ENCODE peak calls at places on chromosomes 13 and 19, in six cellular contexts. One of them, this sample, is unnamed. For H3K4me1, the result is how much of the 10 kb centered on the place peaks cover.

GRCh38 chr13:51125495-51126226 is 14.6 kb upstream of the C13orf42 start:
- DNase-seq in endothelial cell of umbilical vein: peak
- DNase-seq in stomach: peak
- DNase-seq in HCT116: peak
- DNase-seq in transverse colon: peak
- DNase-seq in H1: peak
- DNase-seq in this sample: peak

GRCh38 chr13:85549819-85550218 is 249.4 kb downstream of the SLITRK6 start:
- DNase-seq in endothelial cell of umbilical vein: no peak
- DNase-seq in stomach: no peak
- DNase-seq in HCT116: no peak
- DNase-seq in transverse colon: no peak
- DNase-seq in H1: no peak
- DNase-seq in this sample: no peak

GRCh38 chr13:113548171-113548641 is 36.3 kb upstream of the TFDP1 start:
- DNase-seq in endothelial cell of umbilical vein: no peak
- DNase-seq in stomach: no peak
- DNase-seq in HCT116: no peak
- DNase-seq in transverse colon: peak
- DNase-seq in H1: no peak
- DNase-seq in this sample: peak

GRCh38 chr13:97030705-97031452 is 36.6 kb upstream of the OXGR1 start:
- DNase-seq in endothelial cell of umbilical vein: peak
- DNase-seq in stomach: no peak
- DNase-seq in HCT116: peak
- DNase-seq in transverse colon: no peak
- DNase-seq in H1: no peak
- DNase-seq in this sample: no peak

GRCh38 chr13:111245781-111246384 is 74.6 kb upstream of the TEX29 start:
- DNase-seq in endothelial cell of umbilical vein: no peak
- DNase-seq in stomach: no peak
- DNase-seq in HCT116: no peak
- DNase-seq in transverse colon: no peak
- DNase-seq in H1: no peak
- DNase-seq in this sample: no peak

GRCh38 chr13:33251131-33251629 is 34.4 kb downstream of the STARD13 start:
- DNase-seq in endothelial cell of umbilical vein: peak
- DNase-seq in stomach: no peak
- DNase-seq in HCT116: peak
- DNase-seq in transverse colon: no peak
- DNase-seq in H1: no peak
- DNase-seq in this sample: no peak

GRCh38 chr13:105220886-105221285 is 1314.6 kb downstream of the EFNB2 start:
- DNase-seq in endothelial cell of umbilical vein: no peak
- DNase-seq in stomach: no peak
- DNase-seq in HCT116: no peak
- DNase-seq in transverse colon: no peak
- DNase-seq in H1: no peak
- DNase-seq in this sample: no peak

GRCh38 chr13:86486582-86486981 is 687.4 kb upstream of the SLITRK6 start:
- DNase-seq in endothelial cell of umbilical vein: no peak
- DNase-seq in stomach: no peak
- DNase-seq in HCT116: no peak
- DNase-seq in transverse colon: no peak
- DNase-seq in H1: no peak
- DNase-seq in this sample: no peak

GRCh38 chr19:8194528-8195275 is 14.5 kb upstream of the CERS4 start:
- DNase-seq in endothelial cell of umbilical vein: no peak
- DNase-seq in stomach: peak
- DNase-seq in HCT116: no peak
- DNase-seq in transverse colon: peak
- DNase-seq in H1: no peak
- DNase-seq in this sample: peak

GRCh38 chr13:48491423-48492122 is 41.3 kb downstream of the RCBTB2 start:
- DNase-seq in endothelial cell of umbilical vein: no peak
- DNase-seq in stomach: no peak
- DNase-seq in HCT116: no peak
- DNase-seq in transverse colon: no peak
- DNase-seq in H1: no peak
- DNase-seq in this sample: no peak

GRCh38 chr13:41345165-41345920 is 34.3 kb downstream of the NAA16 start:
- DNase-seq in endothelial cell of umbilical vein: no peak
- DNase-seq in stomach: no peak
- DNase-seq in HCT116: no peak
- DNase-seq in transverse colon: no peak
- DNase-seq in H1: no peak
- DNase-seq in this sample: no peak

GRCh38 chr13:32846556-32846955 is 169.7 kb upstream of the KL start:
- DNase-seq in endothelial cell of umbilical vein: no peak
- DNase-seq in stomach: no peak
- DNase-seq in HCT116: no peak
- DNase-seq in transverse colon: no peak
- DNase-seq in H1: peak
- DNase-seq in this sample: no peak

GRCh38 chr13:34391071-34391470 is 551.0 kb upstream of the NBEA start:
- DNase-seq in endothelial cell of umbilical vein: no peak
- DNase-seq in stomach: no peak
- DNase-seq in HCT116: no peak
- DNase-seq in transverse colon: no peak
- DNase-seq in H1: no peak
- DNase-seq in this sample: no peak

GRCh38 chr13:40993119-40993518 is 26.0 kb downstream of the ELF1 start:
- DNase-seq in endothelial cell of umbilical vein: no peak
- DNase-seq in stomach: no peak
- DNase-seq in HCT116: no peak
- DNase-seq in transverse colon: peak
- DNase-seq in H1: no peak
- DNase-seq in this sample: peak

GRCh38 chr19:10979950-10980349 is 19.1 kb downstream of the SMARCA4 start:
- DNase-seq in endothelial cell of umbilical vein: no peak
- DNase-seq in stomach: no peak
- DNase-seq in HCT116: no peak
- DNase-seq in transverse colon: peak
- DNase-seq in H1: no peak
- DNase-seq in this sample: no peak

GRCh38 chr19:27647423-27647822 is 1565.5 kb downstream of the UQCRFS1 start:
- DNase-seq in endothelial cell of umbilical vein: no peak
- DNase-seq in stomach: no peak
- DNase-seq in HCT116: no peak
- DNase-seq in transverse colon: no peak
- DNase-seq in H1: no peak
- DNase-seq in this sample: no peak

GRCh38 chr19:57016076-57016475 is 103.7 kb upstream of the USP29 start:
- DNase-seq in endothelial cell of umbilical vein: no peak
- DNase-seq in stomach: no peak
- DNase-seq in HCT116: no peak
- DNase-seq in transverse colon: no peak
- DNase-seq in H1: no peak
- DNase-seq in this sample: no peak

GRCh38 chr13:28163587-28163986 is 25.2 kb downstream of the PAN3 start:
- DNase-seq in endothelial cell of umbilical vein: no peak
- DNase-seq in stomach: no peak
- DNase-seq in HCT116: no peak
- DNase-seq in transverse colon: no peak
- DNase-seq in H1: no peak
- DNase-seq in this sample: no peak

GRCh38 chr19:1088419-1089066 is 6.6 kb downstream of the POLR2E start:
- DNase-seq in endothelial cell of umbilical vein: no peak
- DNase-seq in stomach: peak
- DNase-seq in HCT116: no peak
- DNase-seq in transverse colon: no peak
- DNase-seq in H1: no peak
- DNase-seq in this sample: peak

GRCh38 chr19:19661675-19662251 is 1.7 kb downstream of the ATP13A1 start:
- DNase-seq in endothelial cell of umbilical vein: no peak
- DNase-seq in stomach: no peak
- DNase-seq in HCT116: no peak
- DNase-seq in transverse colon: peak
- DNase-seq in H1: no peak
- DNase-seq in this sample: no peak

GRCh38 chr13:74306496-74306895 is 172.3 kb upstream of the KLF12 start:
- DNase-seq in endothelial cell of umbilical vein: peak
- DNase-seq in stomach: no peak
- DNase-seq in HCT116: no peak
- DNase-seq in transverse colon: no peak
- DNase-seq in H1: no peak
- DNase-seq in this sample: no peak

GRCh38 chr13:111609631-111610030 is 289.2 kb downstream of the TEX29 start:
- DNase-seq in endothelial cell of umbilical vein: no peak
- DNase-seq in stomach: no peak
- DNase-seq in HCT116: no peak
- DNase-seq in transverse colon: no peak
- DNase-seq in H1: no peak
- DNase-seq in this sample: no peak

GRCh38 chr13:20686863-20687579 is 16.5 kb upstream of the IL17D start:
- DNase-seq in endothelial cell of umbilical vein: no peak
- DNase-seq in stomach: no peak
- DNase-seq in HCT116: no peak
- DNase-seq in transverse colon: no peak
- DNase-seq in H1: no peak
- DNase-seq in this sample: no peak

GRCh38 chr13:31987071-31987470 is 44.5 kb upstream of the FRY start:
- DNase-seq in endothelial cell of umbilical vein: no peak
- DNase-seq in stomach: no peak
- DNase-seq in HCT116: no peak
- DNase-seq in transverse colon: no peak
- DNase-seq in H1: no peak
- DNase-seq in this sample: no peak

GRCh38 chr19:8513687-8514504 is at the start of gene ZNF414:
- DNase-seq in endothelial cell of umbilical vein: peak
- DNase-seq in stomach: peak
- DNase-seq in HCT116: peak
- DNase-seq in transverse colon: peak
- DNase-seq in H1: peak
- DNase-seq in this sample: peak

GRCh38 chr13:38350114-38350617 is 515 bp downstream of the UFM1 start:
- DNase-seq in endothelial cell of umbilical vein: no peak
- DNase-seq in stomach: peak
- DNase-seq in HCT116: peak
- DNase-seq in transverse colon: peak
- DNase-seq in H1: no peak
- DNase-seq in this sample: peak

GRCh38 chr19:14182481-14182880 is 23.5 kb downstream of the ADGRL1 start:
- DNase-seq in endothelial cell of umbilical vein: no peak
- DNase-seq in stomach: no peak
- DNase-seq in HCT116: no peak
- DNase-seq in transverse colon: no peak
- DNase-seq in H1: no peak
- DNase-seq in this sample: no peak

DNA sequence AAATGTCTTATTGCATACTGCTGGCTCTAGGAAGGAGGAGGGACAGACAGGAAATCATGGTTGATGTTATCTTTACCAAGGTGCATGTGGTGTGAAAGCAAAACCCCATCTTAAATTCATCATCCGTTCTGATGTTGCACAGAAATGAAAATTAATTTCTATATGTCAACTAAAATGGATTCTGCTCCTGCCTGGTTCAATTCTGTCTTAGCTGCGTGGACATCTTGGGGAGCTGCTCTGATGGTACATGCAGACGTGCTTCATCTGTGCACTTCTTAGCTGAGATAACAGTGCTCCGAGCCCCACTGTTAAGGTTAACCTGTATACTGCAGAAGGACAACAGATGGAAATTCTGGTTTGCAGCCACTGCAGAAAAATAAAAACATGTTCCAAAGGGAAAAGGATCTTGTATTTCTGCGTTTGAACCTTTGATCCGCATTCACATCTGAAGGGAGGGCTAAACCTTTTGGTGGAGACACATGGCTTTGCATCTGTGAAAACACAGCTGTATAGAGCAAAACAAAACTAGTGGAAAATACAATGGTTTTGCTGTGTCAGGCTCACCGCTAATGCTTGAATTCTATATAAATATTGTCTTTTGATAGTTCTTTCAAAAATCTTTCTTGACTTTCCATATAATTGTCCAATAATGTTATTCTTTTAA is 155.7 kb downstream of the TM9SF2 start:
- DNase-seq in endothelial cell of umbilical vein: no peak
- DNase-seq in stomach: no peak
- DNase-seq in HCT116: no peak
- DNase-seq in transverse colon: no peak
- DNase-seq in H1: no peak
- DNase-seq in this sample: no peak
- TF ChIP-seq POLR2AphosphoS5 in endothelial cell of umbilical vein: no peak
- TF ChIP-seq POLR2AphosphoS5 in stomach: no peak
- TF ChIP-seq POLR2AphosphoS5 in HCT116: no peak
- TF ChIP-seq POLR2AphosphoS5 in transverse colon: no peak
- TF ChIP-seq POLR2AphosphoS5 in H1: no peak
- TF ChIP-seq POLR2AphosphoS5 in this sample: no peak

DNA sequence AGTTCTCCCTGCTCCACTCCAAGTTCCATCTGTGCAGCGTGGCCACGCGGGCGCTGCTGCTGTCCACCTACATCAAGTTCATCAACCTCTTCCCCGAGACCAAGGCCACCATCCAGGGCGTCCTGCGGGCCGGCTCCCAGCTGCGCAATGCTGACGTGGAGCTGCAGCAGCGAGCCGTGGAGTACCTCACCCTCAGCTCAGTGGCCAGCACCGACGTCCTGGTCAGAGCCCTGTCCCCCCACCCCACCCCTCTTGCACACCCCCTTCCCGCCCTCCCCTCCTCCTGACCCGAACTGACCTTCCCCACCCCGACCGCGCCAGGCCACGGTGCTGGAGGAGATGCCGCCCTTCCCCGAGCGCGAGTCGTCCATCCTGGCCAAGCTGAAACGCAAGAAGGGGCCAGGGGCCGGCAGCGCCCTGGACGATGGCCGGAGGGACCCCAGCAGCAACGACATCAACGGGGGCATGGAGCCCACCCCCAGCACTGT is 11.6 kb downstream of the FUZ start:
- DNase-seq in endothelial cell of umbilical vein: no peak
- DNase-seq in stomach: no peak
- DNase-seq in HCT116: no peak
- DNase-seq in transverse colon: no peak
- DNase-seq in H1: no peak
- DNase-seq in this sample: no peak
- H3K4me1 ChIP-seq in endothelial cell of umbilical vein: under half
- H3K4me1 ChIP-seq in stomach: under half
- H3K4me1 ChIP-seq in HCT116: under half
- H3K4me1 ChIP-seq in transverse colon: under half
- H3K4me1 ChIP-seq in H1: under half
- H3K4me1 ChIP-seq in this sample: under half

DNA sequence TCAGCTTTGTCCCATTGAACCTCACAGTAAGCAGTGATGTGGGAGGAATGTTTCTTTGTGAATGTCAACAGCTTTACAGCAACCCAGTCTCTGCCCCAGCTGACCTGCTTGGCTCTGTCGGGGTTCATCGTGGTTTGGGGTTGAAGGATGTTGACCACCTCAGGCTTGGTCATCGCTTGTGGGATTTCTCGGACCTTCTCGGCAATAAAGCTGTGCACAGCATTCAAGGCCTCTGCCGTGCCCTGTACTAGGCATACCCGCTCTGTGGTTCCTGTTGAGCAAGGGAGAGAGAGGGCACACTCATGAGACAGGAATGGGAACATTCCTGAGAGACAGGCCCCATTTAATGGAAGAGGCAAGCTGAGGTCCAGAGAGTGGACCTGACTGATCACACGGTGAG is 20.0 kb downstream of the NOVA2 start:
- DNase-seq in endothelial cell of umbilical vein: no peak
- DNase-seq in stomach: no peak
- DNase-seq in HCT116: no peak
- DNase-seq in transverse colon: no peak
- DNase-seq in H1: no peak
- DNase-seq in this sample: no peak
- TF ChIP-seq POLR2A in endothelial cell of umbilical vein: no peak
- TF ChIP-seq POLR2A in stomach: no peak
- TF ChIP-seq POLR2A in HCT116: no peak
- TF ChIP-seq POLR2A in transverse colon: no peak
- TF ChIP-seq POLR2A in H1: no peak
- TF ChIP-seq POLR2A in this sample: no peak

GRCh38 chr13:103726808-103727207 is 660.6 kb upstream of the SLC10A2 start:
- DNase-seq in endothelial cell of umbilical vein: no peak
- DNase-seq in stomach: no peak
- DNase-seq in HCT116: no peak
- DNase-seq in transverse colon: no peak
- DNase-seq in H1: no peak
- DNase-seq in this sample: no peak
- TF ChIP-seq POLR2AphosphoS5 in endothelial cell of umbilical vein: no peak
- TF ChIP-seq POLR2AphosphoS5 in stomach: no peak
- TF ChIP-seq POLR2AphosphoS5 in HCT116: no peak
- TF ChIP-seq POLR2AphosphoS5 in transverse colon: no peak
- TF ChIP-seq POLR2AphosphoS5 in H1: no peak
- TF ChIP-seq POLR2AphosphoS5 in this sample: no peak

This sample was measured in upper lobe of left lung.